ENCODE peak calls at places on chromosomes 13 and 19, in four cellular contexts. One of them, this sample, is unnamed.

GRCh38 chr13:40779049-40779448 is 8.1 kb upstream of the MRPS31 start:
- DNase-seq in transverse colon: no peak
- DNase-seq in activated B cell treated with CpG ODN at 0.5 μM for 24 hours: no peak
- DNase-seq in epithelial cell of proximal tubule: no peak
- DNase-seq in this sample: no peak

GRCh38 chr19:18743281-18743825 is 47.8 kb downstream of the COMP start:
- DNase-seq in epithelial cell of proximal tubule: no peak
- DNase-seq in transverse colon: peak; percentile 70
- DNase-seq in activated B cell treated with CpG ODN at 0.5 μM for 24 hours: no peak
- DNase-seq in this sample: peak; percentile 43

GRCh38 chr13:74132768-74133656 is 1.2 kb downstream of the KLF12 start:
- DNase-seq in activated B cell treated with CpG ODN at 0.5 μM for 24 hours: peak; percentile 34
- DNase-seq in transverse colon: peak; percentile 26
- DNase-seq in epithelial cell of proximal tubule: no peak
- DNase-seq in this sample: no peak

GRCh38 chr13:60623131-60623530 is 226.1 kb downstream of the TDRD3 start:
- DNase-seq in epithelial cell of proximal tubule: no peak
- DNase-seq in transverse colon: no peak
- DNase-seq in activated B cell treated with CpG ODN at 0.5 μM for 24 hours: no peak
- DNase-seq in this sample: no peak

GRCh38 chr19:47156861-47157454 is 26.3 kb downstream of the SAE1 start:
- DNase-seq in transverse colon: no peak
- DNase-seq in activated B cell treated with CpG ODN at 0.5 μM for 24 hours: no peak
- DNase-seq in epithelial cell of proximal tubule: no peak
- DNase-seq in this sample: no peak

GRCh38 chr19:19642506-19643157 is 825 bp downstream of the GMIP start:
- DNase-seq in epithelial cell of proximal tubule: no peak
- DNase-seq in transverse colon: peak; percentile 23
- DNase-seq in activated B cell treated with CpG ODN at 0.5 μM for 24 hours: no peak
- DNase-seq in this sample: peak; percentile 46

GRCh38 chr19:17519967-17520366 is 8.5 kb downstream of the PGLS start:
- DNase-seq in transverse colon: no peak
- DNase-seq in epithelial cell of proximal tubule: no peak
- DNase-seq in activated B cell treated with CpG ODN at 0.5 μM for 24 hours: no peak
- DNase-seq in this sample: no peak

GRCh38 chr13:40993119-40993518 is 26.0 kb downstream of the ELF1 start:
- DNase-seq in epithelial cell of proximal tubule: no peak
- DNase-seq in activated B cell treated with CpG ODN at 0.5 μM for 24 hours: no peak
- DNase-seq in transverse colon: peak; percentile 26
- DNase-seq in this sample: no peak

GRCh38 chr13:113845055-113845454 is 18.8 kb downstream of the GAS6 start:
- DNase-seq in activated B cell treated with CpG ODN at 0.5 μM for 24 hours: no peak
- DNase-seq in transverse colon: peak; percentile 6
- DNase-seq in epithelial cell of proximal tubule: no peak
- DNase-seq in this sample: no peak

GRCh38 chr19:39154626-39155100 is 29.1 kb downstream of the PAK4 start:
- DNase-seq in activated B cell treated with CpG ODN at 0.5 μM for 24 hours: no peak
- DNase-seq in epithelial cell of proximal tubule: no peak
- DNase-seq in transverse colon: peak; percentile 67
- DNase-seq in this sample: no peak

GRCh38 chr13:107992542-107992941 is 222.8 kb downstream of the LIG4 start:
- DNase-seq in transverse colon: no peak
- DNase-seq in epithelial cell of proximal tubule: peak; percentile 22
- DNase-seq in activated B cell treated with CpG ODN at 0.5 μM for 24 hours: no peak
- DNase-seq in this sample: no peak

GRCh38 chr19:28446511-28446910 is 766.4 kb downstream of the UQCRFS1 start:
- DNase-seq in epithelial cell of proximal tubule: no peak
- DNase-seq in activated B cell treated with CpG ODN at 0.5 μM for 24 hours: no peak
- DNase-seq in transverse colon: no peak
- DNase-seq in this sample: no peak

GRCh38 chr19:49453013-49453756 is at the start of gene ALDH16A1:
- DNase-seq in activated B cell treated with CpG ODN at 0.5 μM for 24 hours: peak; percentile 96
- DNase-seq in transverse colon: peak; percentile 98
- DNase-seq in epithelial cell of proximal tubule: peak; percentile 62
- DNase-seq in this sample: peak; percentile 98

GRCh38 chr19:35595928-35596327 is 10.0 kb downstream of the PMIS2 start:
- DNase-seq in epithelial cell of proximal tubule: no peak
- DNase-seq in transverse colon: no peak
- DNase-seq in activated B cell treated with CpG ODN at 0.5 μM for 24 hours: no peak
- DNase-seq in this sample: no peak

GRCh38 chr13:40470665-40471064 is 195.8 kb downstream of the FOXO1 start:
- DNase-seq in epithelial cell of proximal tubule: no peak
- DNase-seq in transverse colon: no peak
- DNase-seq in activated B cell treated with CpG ODN at 0.5 μM for 24 hours: no peak
- DNase-seq in this sample: no peak

GRCh38 chr19:32104465-32105235 is 240.8 kb upstream of the ZNF507 start:
- DNase-seq in epithelial cell of proximal tubule: peak; percentile 4
- DNase-seq in transverse colon: peak; percentile 16
- DNase-seq in activated B cell treated with CpG ODN at 0.5 μM for 24 hours: no peak
- DNase-seq in this sample: no peak

GRCh38 chr13:46893820-46894533 is 2.9 kb downstream of the HTR2A start:
- DNase-seq in epithelial cell of proximal tubule: no peak
- DNase-seq in activated B cell treated with CpG ODN at 0.5 μM for 24 hours: peak; percentile 67
- DNase-seq in transverse colon: peak; percentile 66
- DNase-seq in this sample: peak; percentile 46

GRCh38 chr13:86051134-86052103 is 252.2 kb upstream of the SLITRK6 start:
- DNase-seq in activated B cell treated with CpG ODN at 0.5 μM for 24 hours: no peak
- DNase-seq in epithelial cell of proximal tubule: peak; percentile 49
- DNase-seq in transverse colon: peak; percentile 27
- DNase-seq in this sample: no peak

GRCh38 chr19:4742717-4743646 is 19.3 kb upstream of the DPP9 start:
- DNase-seq in epithelial cell of proximal tubule: no peak
- DNase-seq in transverse colon: no peak
- DNase-seq in activated B cell treated with CpG ODN at 0.5 μM for 24 hours: no peak
- DNase-seq in this sample: no peak

GRCh38 chr19:42122691-42123607 is 9.3 kb downstream of the POU2F2 start:
- DNase-seq in activated B cell treated with CpG ODN at 0.5 μM for 24 hours: peak; percentile 57
- DNase-seq in epithelial cell of proximal tubule: no peak
- DNase-seq in transverse colon: no peak
- DNase-seq in this sample: no peak

GRCh38 chr13:114047358-114047881 is 73.5 kb upstream of the C13orf46 start:
- DNase-seq in activated B cell treated with CpG ODN at 0.5 μM for 24 hours: no peak
- DNase-seq in epithelial cell of proximal tubule: peak; percentile 55
- DNase-seq in transverse colon: peak; percentile 60
- DNase-seq in this sample: no peak

GRCh38 chr19:13526552-13526951 is 20.3 kb upstream of the CACNA1A start:
- DNase-seq in activated B cell treated with CpG ODN at 0.5 μM for 24 hours: no peak
- DNase-seq in epithelial cell of proximal tubule: no peak
- DNase-seq in transverse colon: no peak
- DNase-seq in this sample: no peak

GRCh38 chr19:9641810-9642209 is 20.8 kb upstream of the ZNF561 start:
- DNase-seq in activated B cell treated with CpG ODN at 0.5 μM for 24 hours: no peak
- DNase-seq in transverse colon: no peak
- DNase-seq in epithelial cell of proximal tubule: no peak
- DNase-seq in this sample: no peak

GRCh38 chr13:101979825-101980224 is 422.0 kb downstream of the FGF14 start:
- DNase-seq in activated B cell treated with CpG ODN at 0.5 μM for 24 hours: no peak
- DNase-seq in epithelial cell of proximal tubule: no peak
- DNase-seq in transverse colon: no peak
- DNase-seq in this sample: no peak

GRCh38 chr13:43874512-43875092 is 4.9 kb downstream of the CCDC122 start:
- DNase-seq in activated B cell treated with CpG ODN at 0.5 μM for 24 hours: no peak
- DNase-seq in epithelial cell of proximal tubule: no peak
- DNase-seq in transverse colon: no peak
- DNase-seq in this sample: no peak

GRCh38 chr13:20353973-20354372 is 121.9 kb upstream of the GJB6 start:
- DNase-seq in transverse colon: no peak
- DNase-seq in activated B cell treated with CpG ODN at 0.5 μM for 24 hours: no peak
- DNase-seq in epithelial cell of proximal tubule: no peak
- DNase-seq in this sample: no peak

GRCh38 chr19:17302391-17303166 is 646 bp downstream of the ABHD8 start:
- DNase-seq in epithelial cell of proximal tubule: no peak
- DNase-seq in transverse colon: no peak
- DNase-seq in activated B cell treated with CpG ODN at 0.5 μM for 24 hours: no peak
- DNase-seq in this sample: no peak

GRCh38 chr19:31261019-31261595 is 88.1 kb downstream of the TSHZ3 start:
- DNase-seq in activated B cell treated with CpG ODN at 0.5 μM for 24 hours: no peak
- DNase-seq in epithelial cell of proximal tubule: no peak
- DNase-seq in transverse colon: no peak
- DNase-seq in this sample: no peak

GRCh38 chr13:19791953-19792537 is 9.3 kb upstream of the PSPC1 start:
- DNase-seq in activated B cell treated with CpG ODN at 0.5 μM for 24 hours: no peak
- DNase-seq in epithelial cell of proximal tubule: no peak
- DNase-seq in transverse colon: no peak
- DNase-seq in this sample: no peak

GRCh38 chr13:28449826-28450773 is 44.8 kb downstream of the FLT1 start:
- DNase-seq in activated B cell treated with CpG ODN at 0.5 μM for 24 hours: no peak
- DNase-seq in transverse colon: no peak
- DNase-seq in epithelial cell of proximal tubule: no peak
- DNase-seq in this sample: no peak

GRCh38 chr19:51531349-51532315 is at the start of gene SIGLEC6:
- DNase-seq in transverse colon: peak; percentile 51
- DNase-seq in activated B cell treated with CpG ODN at 0.5 μM for 24 hours: peak; percentile 60
- DNase-seq in epithelial cell of proximal tubule: no peak
- DNase-seq in this sample: peak; percentile 91

GRCh38 chr13:109131698-109132257 is 502.4 kb downstream of the MYO16 start:
- DNase-seq in activated B cell treated with CpG ODN at 0.5 μM for 24 hours: no peak
- DNase-seq in epithelial cell of proximal tubule: no peak
- DNase-seq in transverse colon: no peak
- DNase-seq in this sample: no peak

GRCh38 chr13:109139346-109139745 is 509.9 kb downstream of the MYO16 start:
- DNase-seq in transverse colon: no peak
- DNase-seq in epithelial cell of proximal tubule: no peak
- DNase-seq in activated B cell treated with CpG ODN at 0.5 μM for 24 hours: no peak
- DNase-seq in this sample: no peak

GRCh38 chr13:109130093-109130835 is 500.9 kb downstream of the MYO16 start:
- DNase-seq in transverse colon: no peak
- DNase-seq in epithelial cell of proximal tubule: no peak
- DNase-seq in activated B cell treated with CpG ODN at 0.5 μM for 24 hours: no peak
- DNase-seq in this sample: no peak

GRCh38 chr13:109136873-109137272 is 507.5 kb downstream of the MYO16 start:
- DNase-seq in transverse colon: no peak
- DNase-seq in epithelial cell of proximal tubule: no peak
- DNase-seq in activated B cell treated with CpG ODN at 0.5 μM for 24 hours: no peak
- DNase-seq in this sample: no peak

GRCh38 chr13:109135018-109135417 is 505.6 kb downstream of the MYO16 start:
- DNase-seq in transverse colon: no peak
- DNase-seq in activated B cell treated with CpG ODN at 0.5 μM for 24 hours: no peak
- DNase-seq in epithelial cell of proximal tubule: no peak
- DNase-seq in this sample: no peak
- TF ChIP-seq CTCF in transverse colon: no peak
- TF ChIP-seq CTCF in activated B cell treated with CpG ODN at 0.5 μM for 24 hours: no peak
- TF ChIP-seq CTCF in epithelial cell of proximal tubule: peak; percentile 28
- TF ChIP-seq CTCF in this sample: no peak

GRCh38 chr13:98103531-98103930 is 39.4 kb upstream of the FARP1 start:
- DNase-seq in transverse colon: no peak
- DNase-seq in activated B cell treated with CpG ODN at 0.5 μM for 24 hours: no peak
- DNase-seq in epithelial cell of proximal tubule: no peak
- DNase-seq in this sample: no peak

GRCh38 chr13:98108330-98108729 is 34.6 kb upstream of the FARP1 start:
- DNase-seq in activated B cell treated with CpG ODN at 0.5 μM for 24 hours: no peak
- DNase-seq in epithelial cell of proximal tubule: no peak
- DNase-seq in transverse colon: no peak
- DNase-seq in this sample: no peak

GRCh38 chr13:98099627-98100026 is 43.3 kb upstream of the FARP1 start:
- DNase-seq in transverse colon: no peak
- DNase-seq in epithelial cell of proximal tubule: no peak
- DNase-seq in activated B cell treated with CpG ODN at 0.5 μM for 24 hours: no peak
- DNase-seq in this sample: no peak

GRCh38 chr13:98105929-98106336 is 37.0 kb upstream of the FARP1 start:
- DNase-seq in transverse colon: no peak
- DNase-seq in activated B cell treated with CpG ODN at 0.5 μM for 24 hours: no peak
- DNase-seq in epithelial cell of proximal tubule: no peak
- DNase-seq in this sample: no peak

DNA sequence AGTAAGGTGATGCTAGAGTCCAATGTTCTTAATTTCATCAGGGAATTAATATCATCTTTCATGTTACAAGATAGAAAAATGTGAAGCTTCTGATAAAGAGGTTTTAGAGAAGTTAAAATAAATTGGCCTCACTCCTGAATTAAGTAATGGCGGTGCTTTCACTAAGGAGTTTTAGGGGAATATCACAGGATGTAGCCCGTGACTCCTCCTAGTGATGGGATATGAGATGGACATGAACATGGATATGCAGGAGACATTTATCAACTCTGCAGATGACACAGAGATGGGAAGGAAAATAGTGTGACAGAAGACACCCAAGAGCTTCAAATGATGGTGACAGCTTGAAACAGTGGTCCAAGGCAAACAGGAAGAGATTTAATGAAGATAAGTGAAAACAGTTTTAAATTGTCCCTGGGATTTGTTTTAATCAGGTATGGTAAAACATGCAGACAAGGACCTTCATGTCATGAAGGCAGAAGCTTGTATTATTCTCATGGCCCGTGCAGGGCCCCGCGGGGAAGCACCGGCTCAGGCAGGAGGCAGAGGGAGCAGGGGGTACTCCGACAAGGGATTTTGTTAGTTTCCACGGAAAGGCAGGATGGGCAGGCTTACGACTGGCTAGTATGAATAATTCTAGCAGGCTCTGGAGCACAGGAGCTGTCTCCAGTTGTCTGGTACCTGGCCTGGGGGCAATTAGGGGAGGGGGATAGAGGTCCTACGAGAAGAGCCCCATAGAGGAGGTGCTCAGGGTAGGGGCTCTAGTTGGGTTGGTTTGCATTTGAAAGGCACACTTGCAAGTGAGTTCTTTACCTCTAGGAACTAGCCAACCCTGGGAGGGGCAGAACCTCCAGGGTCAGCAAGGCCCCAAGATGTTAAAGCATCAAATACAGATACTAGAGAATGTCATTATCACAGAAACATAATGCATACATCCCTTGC is 38.7 kb upstream of the FARP1 start:
- DNase-seq in transverse colon: no peak
- DNase-seq in epithelial cell of proximal tubule: no peak
- DNase-seq in activated B cell treated with CpG ODN at 0.5 μM for 24 hours: no peak
- DNase-seq in this sample: no peak
- TF ChIP-seq CTCF in transverse colon: no peak
- TF ChIP-seq CTCF in epithelial cell of proximal tubule: peak; percentile 58
- TF ChIP-seq CTCF in activated B cell treated with CpG ODN at 0.5 μM for 24 hours: no peak
- TF ChIP-seq CTCF in this sample: no peak

GRCh38 chr13:93751117-93751516 is 524.5 kb downstream of the GPC6 start:
- DNase-seq in transverse colon: no peak
- DNase-seq in epithelial cell of proximal tubule: no peak
- DNase-seq in activated B cell treated with CpG ODN at 0.5 μM for 24 hours: no peak
- DNase-seq in this sample: no peak
- TF ChIP-seq CTCF in transverse colon: no peak
- TF ChIP-seq CTCF in epithelial cell of proximal tubule: no peak
- TF ChIP-seq CTCF in activated B cell treated with CpG ODN at 0.5 μM for 24 hours: no peak
- TF ChIP-seq CTCF in this sample: no peak

GRCh38 chr19:6267552-6268381 is 12.0 kb downstream of the MLLT1 start:
- DNase-seq in activated B cell treated with CpG ODN at 0.5 μM for 24 hours: no peak
- DNase-seq in transverse colon: no peak
- DNase-seq in epithelial cell of proximal tubule: no peak
- DNase-seq in this sample: no peak
- TF ChIP-seq CTCF in activated B cell treated with CpG ODN at 0.5 μM for 24 hours: no peak
- TF ChIP-seq CTCF in transverse colon: no peak
- TF ChIP-seq CTCF in epithelial cell of proximal tubule: no peak
- TF ChIP-seq CTCF in this sample: no peak

DNA sequence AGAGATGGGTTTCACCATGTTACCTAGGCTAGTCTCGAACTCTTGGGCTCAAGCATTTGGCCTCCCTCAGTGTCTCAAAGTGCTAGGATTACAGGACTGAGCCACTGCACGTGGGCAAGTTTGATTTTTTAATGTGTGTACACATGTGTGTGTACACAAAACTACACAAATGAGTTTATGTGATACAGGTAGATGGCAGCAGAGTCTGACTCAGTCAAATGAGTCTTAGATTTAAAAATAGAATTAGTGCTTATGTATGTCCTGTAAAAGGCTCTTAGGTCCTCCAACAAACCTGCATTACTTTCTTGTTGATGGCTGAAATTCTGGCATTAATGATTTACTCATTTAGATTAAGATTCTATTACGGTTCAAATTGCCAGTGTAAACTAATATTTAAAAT is 293.7 kb downstream of the PCDH17 start:
- DNase-seq in epithelial cell of proximal tubule: no peak
- DNase-seq in transverse colon: no peak
- DNase-seq in activated B cell treated with CpG ODN at 0.5 μM for 24 hours: no peak
- DNase-seq in this sample: no peak
- TF ChIP-seq CTCF in epithelial cell of proximal tubule: peak; percentile 15
- TF ChIP-seq CTCF in transverse colon: no peak
- TF ChIP-seq CTCF in activated B cell treated with CpG ODN at 0.5 μM for 24 hours: no peak
- TF ChIP-seq CTCF in this sample: no peak

This sample was measured in CD14-positive monocyte.